ENCODE peak calls at places on chromosome 18, in four cellular contexts. U is GM12878, T is A549, L is HepG2. D is an unnamed sample.
A peak's percentile ranks its signal among the peaks of the same experiment; 100 is the strongest.

GRCh38 chr18:49961271-49961670 is 147.9 kb upstream of the ACAA2 start:
- DNase-seq in U (no peak), T (no peak), L (no peak), D (no peak)

GRCh38 chr18:56517761-56518160 is 120.6 kb downstream of the TXNL1 start:
- DNase-seq in U (no peak), T (no peak), L (no peak), D (no peak)

GRCh38 chr18:22783245-22783644 is 149.9 kb upstream of the RBBP8 start:
- DNase-seq in U (no peak), T (no peak), L (no peak), D (no peak)

GRCh38 chr18:68985172-68985820 is 187.4 kb downstream of the CCDC102B start:
- DNase-seq in U (no peak), T (no peak), L (no peak), D (no peak)

GRCh38 chr18:73812423-73812822 is 335.2 kb downstream of the FBXO15 start:
- DNase-seq in U (no peak), T (no peak), L (no peak), D (no peak)

GRCh38 chr18:26976206-26976605 is 110.7 kb upstream of the AQP4 start:
- DNase-seq in U (no peak), T (no peak), L (no peak), D (peak; percentile 60)

GRCh38 chr18:48783616-48784520 is 166.9 kb downstream of the SMAD7 start:
- DNase-seq in U (no peak), T (no peak), L (no peak), D (no peak)

GRCh38 chr18:37779220-37779619 is 213.6 kb upstream of the CELF4 start:
- DNase-seq in U (no peak), T (no peak), L (no peak), D (no peak)

GRCh38 chr18:23927821-23928746 is 86.5 kb upstream of the TTC39C start:
- DNase-seq in U (no peak), T (no peak), L (no peak), D (no peak)

GRCh38 chr18:54296017-54296416 is 26.7 kb downstream of the POLI start:
- DNase-seq in U (no peak), T (no peak), L (no peak), D (no peak)

GRCh38 chr18:37577051-37577611 is 11.5 kb upstream of the CELF4 start:
- DNase-seq in U (no peak), T (no peak), L (no peak), D (no peak)

GRCh38 chr18:42654561-42654960 is 460.9 kb downstream of the RIT2 start:
- DNase-seq in U (no peak), T (no peak), L (no peak), D (no peak)

GRCh38 chr18:47975701-47976100 is 45.2 kb upstream of the SMAD2 start:
- DNase-seq in U (no peak), T (no peak), L (no peak), D (no peak)

GRCh38 chr18:56575819-56576663 is 62.4 kb downstream of the TXNL1 start:
- DNase-seq in U (no peak), T (peak; percentile 28), L (peak; percentile 36), D (peak; percentile 67)

GRCh38 chr18:9613550-9614400 is 584 bp downstream of the PPP4R1 start:
- DNase-seq in U (no peak), T (peak; percentile 52), L (peak; percentile 39), D (peak; percentile 80)

GRCh38 chr18:10015288-10015701 is 101.5 kb downstream of the VAPA start:
- DNase-seq in U (no peak), T (no peak), L (no peak), D (no peak)

GRCh38 chr18:45335644-45336043 is 279.6 kb upstream of the SLC14A2 start:
- DNase-seq in U (no peak), T (no peak), L (no peak), D (no peak)

GRCh38 chr18:46419391-46420141 is 237.5 kb downstream of the LOXHD1 start:
- DNase-seq in U (no peak), T (no peak), L (no peak), D (peak; percentile 73)

GRCh38 chr18:45386256-45386655 is 229.0 kb upstream of the SLC14A2 start:
- DNase-seq in U (no peak), T (peak; percentile 28), L (peak; percentile 27), D (peak; percentile 39)

GRCh38 chr18:32470136-32470712 is 458 bp downstream of the GAREM1 start:
- DNase-seq in U (no peak), T (peak; percentile 28), L (no peak), D (no peak)

GRCh38 chr18:14086459-14087231 is 45.6 kb downstream of the ZNF519 start:
- DNase-seq in U (no peak), T (peak; percentile 16), L (peak; percentile 50), D (peak; percentile 45)
- TF ChIP-seq PBX3 in U (no peak), T (no peak), L (no peak), D (no peak)

GRCh38 chr18:5628512-5629255 is 84.9 kb upstream of the EPB41L3 start:
- DNase-seq in U (no peak), T (peak; percentile 14), L (no peak), D (peak; percentile 53)

GRCh38 chr18:5630057-5630765 is 86.4 kb upstream of the EPB41L3 start:
- DNase-seq in U (no peak), T (peak; percentile 25), L (no peak), D (peak; percentile 82)

GRCh38 chr18:5632041-5632440 is 88.2 kb upstream of the EPB41L3 start:
- DNase-seq in U (no peak), T (no peak), L (no peak), D (no peak)

GRCh38 chr18:5627756-5628511 is 84.1 kb upstream of the EPB41L3 start:
- DNase-seq in U (no peak), T (no peak), L (no peak), D (no peak)

DNA sequence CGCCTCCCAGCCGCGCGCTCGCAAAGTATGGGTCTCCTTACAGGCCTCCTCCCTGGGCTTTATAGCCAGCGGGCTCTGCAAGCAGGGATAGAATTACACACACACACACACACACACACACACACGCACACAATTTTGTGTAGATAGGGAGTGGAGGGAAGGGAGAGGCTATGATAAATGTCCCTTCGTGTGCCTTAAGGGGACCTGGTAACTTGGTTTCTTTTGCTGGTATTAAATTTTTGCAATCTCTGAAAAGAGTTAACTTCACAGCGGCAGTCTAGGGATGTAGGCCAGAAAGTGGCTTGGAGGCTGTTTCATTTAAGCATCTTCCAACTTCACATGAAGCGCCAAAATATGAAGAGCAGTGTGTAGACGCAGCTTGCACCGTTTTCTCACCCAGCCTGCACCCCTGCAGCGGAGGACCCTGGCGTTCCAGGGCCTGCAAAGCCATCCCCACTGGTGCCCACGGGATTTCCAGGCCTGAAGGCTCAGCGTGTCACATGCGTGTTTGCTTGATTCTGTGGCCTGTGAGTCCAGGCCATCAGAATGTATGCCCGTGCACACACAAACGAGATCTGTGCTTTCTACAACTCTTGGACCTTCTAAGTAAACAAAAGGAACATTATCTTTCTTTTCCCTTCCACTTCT is 87.1 kb upstream of the EPB41L3 start:
- DNase-seq in U (no peak), T (no peak), L (no peak), D (no peak)
- H3K4me3 ChIP-seq in U (no peak overlapping the region), T (no peak overlapping the region), L (no peak overlapping the region), D (no peak overlapping the region)

GRCh38 chr18:12394428-12394827 is 13.3 kb upstream of the PRELID3A start:
- DNase-seq in U (no peak), T (peak; percentile 26), L (no peak), D (no peak)

GRCh38 chr18:12391487-12392136 is 14.6 kb upstream of the AFG3L2 start:
- DNase-seq in U (no peak), T (peak; percentile 53), L (peak; percentile 51), D (peak; percentile 79)

GRCh38 chr18:12393998-12394397 is 13.7 kb upstream of the PRELID3A start:
- DNase-seq in U (no peak), T (peak; percentile 53), L (peak; percentile 60), D (no peak)

GRCh38 chr18:12397254-12397653 is 10.5 kb upstream of the PRELID3A start:
- DNase-seq in U (no peak), T (no peak), L (no peak), D (no peak)

GRCh38 chr18:12393510-12393909 is 14.2 kb upstream of the PRELID3A start:
- DNase-seq in U (no peak), T (no peak), L (no peak), D (no peak)
- TF ChIP-seq PBX3 in U (no peak), T (no peak), L (no peak), D (no peak)

GRCh38 chr18:79558196-79559120 is 121.1 kb upstream of the CTDP1 start:
- DNase-seq in U (no peak), T (no peak), L (no peak), D (no peak)

GRCh38 chr18:79559121-79559835 is 120.3 kb upstream of the CTDP1 start:
- DNase-seq in U (no peak), T (no peak), L (no peak), D (no peak)

GRCh38 chr18:79563949-79564348 is 115.7 kb upstream of the CTDP1 start:
- DNase-seq in U (no peak), T (no peak), L (no peak), D (no peak)

GRCh38 chr18:79560042-79560860 is 119.4 kb upstream of the CTDP1 start:
- DNase-seq in U (no peak), T (no peak), L (no peak), D (no peak)

GRCh38 chr18:79560861-79561210 is 118.8 kb upstream of the CTDP1 start:
- DNase-seq in U (no peak), T (no peak), L (no peak), D (no peak)
- H3K4me3 ChIP-seq in U (no peak overlapping the region), T (no peak overlapping the region), L (no peak overlapping the region), D (no peak overlapping the region)

DNA sequence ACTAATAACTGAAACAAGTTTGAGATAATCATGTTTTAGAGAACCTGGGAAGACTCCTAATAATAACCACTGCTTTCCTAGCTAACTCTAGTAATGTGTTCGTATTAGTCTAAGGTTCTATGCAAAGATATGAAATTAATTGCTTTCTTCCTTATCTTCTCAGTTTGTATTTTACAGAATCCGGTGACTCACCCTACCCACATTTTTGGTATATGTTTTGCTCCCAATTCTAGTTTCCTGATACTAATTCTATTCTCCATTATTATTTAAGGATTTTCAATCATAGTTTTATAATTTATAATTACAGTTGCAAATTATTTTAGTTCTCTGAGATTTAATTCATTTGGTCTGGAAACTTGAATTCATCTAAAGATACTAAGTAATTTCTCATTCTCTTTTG is 394.6 kb upstream of the SETBP1 start:
- DNase-seq in U (no peak), T (no peak), L (no peak), D (no peak)
- TF ChIP-seq PBX3 in U (no peak), T (no peak), L (no peak), D (no peak)

GRCh38 chr18:40088130-40088529 is 1866.9 kb upstream of the PIK3C3 start:
- DNase-seq in U (no peak), T (no peak), L (no peak), D (no peak)
- H3K4me3 ChIP-seq in U (no peak overlapping the region), T (no peak overlapping the region), L (no peak overlapping the region), D (no peak overlapping the region)

D was measured in SK-N-SH.